ENCODE peak calls at places on chromosomes 6 and 20, in seven cellular contexts. One of them, this sample, is unnamed.

GRCh38 chr6:32123681-32124080 is 4.4 kb downstream of the ATF6B start:
- DNase-seq in A549: no peak
- DNase-seq in GM23338: no peak
- DNase-seq in HL-60: no peak
- DNase-seq in HepG2: no peak
- DNase-seq in K562: no peak
- DNase-seq in Panc1: no peak
- DNase-seq in this sample: no peak

GRCh38 chr6:107638493-107638892 is 148.6 kb downstream of the SOBP start:
- DNase-seq in A549: no peak
- DNase-seq in GM23338: no peak
- DNase-seq in HL-60: no peak
- DNase-seq in HepG2: no peak
- DNase-seq in K562: no peak
- DNase-seq in Panc1: no peak
- DNase-seq in this sample: no peak

GRCh38 chr6:35343092-35343834 is 905 bp downstream of the PPARD start:
- DNase-seq in A549: no peak
- DNase-seq in GM23338: no peak
- DNase-seq in HL-60: peak; percentile 55
- DNase-seq in HepG2: no peak
- DNase-seq in K562: no peak
- DNase-seq in Panc1: no peak
- DNase-seq in this sample: no peak

GRCh38 chr20:34982270-34983088 is 26.8 kb downstream of the MYH7B start:
- DNase-seq in A549: no peak
- DNase-seq in GM23338: no peak
- DNase-seq in HL-60: no peak
- DNase-seq in HepG2: no peak
- DNase-seq in K562: no peak
- DNase-seq in Panc1: no peak
- DNase-seq in this sample: no peak

GRCh38 chr6:107763959-107764358 is 60.2 kb downstream of the SCML4 start:
- DNase-seq in A549: no peak
- DNase-seq in GM23338: no peak
- DNase-seq in HL-60: no peak
- DNase-seq in HepG2: no peak
- DNase-seq in K562: no peak
- DNase-seq in Panc1: no peak
- DNase-seq in this sample: no peak

GRCh38 chr20:47993035-47993755 is 207.9 kb upstream of the SULF2 start:
- DNase-seq in A549: no peak
- DNase-seq in GM23338: no peak
- DNase-seq in HL-60: no peak
- DNase-seq in HepG2: no peak
- DNase-seq in K562: no peak
- DNase-seq in Panc1: no peak
- DNase-seq in this sample: no peak

GRCh38 chr20:19265646-19266374 is 53.4 kb downstream of the SLC24A3 start:
- DNase-seq in A549: no peak
- DNase-seq in GM23338: peak; percentile 81
- DNase-seq in HL-60: no peak
- DNase-seq in HepG2: peak; percentile 10
- DNase-seq in K562: peak; percentile 18
- DNase-seq in Panc1: no peak
- DNase-seq in this sample: no peak

GRCh38 chr20:63873477-63873971 is 8.5 kb downstream of the TPD52L2 start:
- DNase-seq in A549: peak; percentile 43
- DNase-seq in GM23338: no peak
- DNase-seq in HL-60: peak; percentile 92
- DNase-seq in HepG2: no peak
- DNase-seq in K562: no peak
- DNase-seq in Panc1: peak; percentile 77
- DNase-seq in this sample: no peak

GRCh38 chr6:168962886-168963285 is 290.8 kb downstream of the THBS2 start:
- DNase-seq in A549: no peak
- DNase-seq in GM23338: no peak
- DNase-seq in HL-60: no peak
- DNase-seq in HepG2: no peak
- DNase-seq in K562: no peak
- DNase-seq in Panc1: no peak
- DNase-seq in this sample: no peak

GRCh38 chr6:56852249-56852606 is 102.7 kb upstream of the BEND6 start:
- DNase-seq in A549: no peak
- DNase-seq in GM23338: no peak
- DNase-seq in HL-60: no peak
- DNase-seq in HepG2: no peak
- DNase-seq in K562: no peak
- DNase-seq in Panc1: no peak
- DNase-seq in this sample: no peak

GRCh38 chr20:50475879-50476292 is 34.3 kb upstream of the PTPN1 start:
- DNase-seq in A549: peak; percentile 62
- DNase-seq in GM23338: no peak
- DNase-seq in HL-60: no peak
- DNase-seq in HepG2: peak; percentile 83
- DNase-seq in K562: peak; percentile 70
- DNase-seq in Panc1: no peak
- DNase-seq in this sample: no peak

GRCh38 chr6:111685506-111685905 is 79.8 kb upstream of the TRAF3IP2 start:
- DNase-seq in A549: no peak
- DNase-seq in GM23338: no peak
- DNase-seq in HL-60: no peak
- DNase-seq in HepG2: no peak
- DNase-seq in K562: no peak
- DNase-seq in Panc1: no peak
- DNase-seq in this sample: no peak

GRCh38 chr6:148177589-148178233 is 164.9 kb upstream of the SASH1 start:
- DNase-seq in A549: peak; percentile 63
- DNase-seq in GM23338: peak; percentile 87
- DNase-seq in HL-60: peak; percentile 8
- DNase-seq in HepG2: peak; percentile 30
- DNase-seq in K562: peak; percentile 56
- DNase-seq in Panc1: no peak
- DNase-seq in this sample: no peak

GRCh38 chr6:99467509-99468106 is 42.5 kb upstream of the PNISR start:
- DNase-seq in A549: peak; percentile 13
- DNase-seq in GM23338: peak; percentile 47
- DNase-seq in HL-60: no peak
- DNase-seq in HepG2: peak; percentile 18
- DNase-seq in K562: peak; percentile 27
- DNase-seq in Panc1: no peak
- DNase-seq in this sample: no peak

GRCh38 chr6:10478187-10479040 is 42.7 kb upstream of the GCNT2 start:
- DNase-seq in A549: peak; percentile 54
- DNase-seq in GM23338: peak; percentile 85
- DNase-seq in HL-60: peak; percentile 21
- DNase-seq in HepG2: peak; percentile 58
- DNase-seq in K562: peak; percentile 64
- DNase-seq in Panc1: peak; percentile 52
- DNase-seq in this sample: no peak

GRCh38 chr6:167247814-167248595 is 43.1 kb upstream of the UNC93A start:
- DNase-seq in A549: no peak
- DNase-seq in GM23338: peak; percentile 69
- DNase-seq in HL-60: no peak
- DNase-seq in HepG2: no peak
- DNase-seq in K562: no peak
- DNase-seq in Panc1: no peak
- DNase-seq in this sample: no peak

GRCh38 chr20:49603209-49603627 is 35.3 kb upstream of the PTGIS start:
- DNase-seq in A549: peak; percentile 69
- DNase-seq in GM23338: peak; percentile 71
- DNase-seq in HL-60: no peak
- DNase-seq in HepG2: peak; percentile 84
- DNase-seq in K562: no peak
- DNase-seq in Panc1: no peak
- DNase-seq in this sample: no peak

GRCh38 chr6:79168695-79168980 is 65.8 kb downstream of the HMGN3 start:
- DNase-seq in A549: no peak
- DNase-seq in GM23338: no peak
- DNase-seq in HL-60: no peak
- DNase-seq in HepG2: no peak
- DNase-seq in K562: no peak
- DNase-seq in Panc1: no peak
- DNase-seq in this sample: no peak

GRCh38 chr6:16199792-16200191 is 38.6 kb upstream of the GMPR start:
- DNase-seq in A549: no peak
- DNase-seq in GM23338: no peak
- DNase-seq in HL-60: no peak
- DNase-seq in HepG2: no peak
- DNase-seq in K562: no peak
- DNase-seq in Panc1: no peak
- DNase-seq in this sample: no peak

GRCh38 chr6:43058511-43058910 is 723 bp downstream of the MRPL2 start:
- DNase-seq in A549: no peak
- DNase-seq in GM23338: no peak
- DNase-seq in HL-60: peak; percentile 16
- DNase-seq in HepG2: no peak
- DNase-seq in K562: no peak
- DNase-seq in Panc1: no peak
- DNase-seq in this sample: no peak

GRCh38 chr20:34058831-34059230 is 53.2 kb downstream of the EIF2S2 start:
- DNase-seq in A549: no peak
- DNase-seq in GM23338: no peak
- DNase-seq in HL-60: no peak
- DNase-seq in HepG2: no peak
- DNase-seq in K562: no peak
- DNase-seq in Panc1: no peak
- DNase-seq in this sample: no peak

GRCh38 chr20:23641936-23642751 is 4.4 kb upstream of the CST3 start:
- DNase-seq in A549: no peak
- DNase-seq in GM23338: no peak
- DNase-seq in HL-60: no peak
- DNase-seq in HepG2: no peak
- DNase-seq in K562: no peak
- DNase-seq in Panc1: no peak
- DNase-seq in this sample: no peak

GRCh38 chr6:2166717-2167116 is 78.7 kb downstream of the GMDS start:
- DNase-seq in A549: peak; percentile 45
- DNase-seq in GM23338: no peak
- DNase-seq in HL-60: no peak
- DNase-seq in HepG2: no peak
- DNase-seq in K562: no peak
- DNase-seq in Panc1: peak; percentile 51
- DNase-seq in this sample: no peak

GRCh38 chr6:33452496-33452895 is 1.9 kb upstream of the ZBTB9 start:
- DNase-seq in A549: no peak
- DNase-seq in GM23338: no peak
- DNase-seq in HL-60: no peak
- DNase-seq in HepG2: no peak
- DNase-seq in K562: no peak
- DNase-seq in Panc1: no peak
- DNase-seq in this sample: no peak
- TF ChIP-seq REST in A549: no peak
- TF ChIP-seq REST in GM23338: no peak
- TF ChIP-seq REST in HL-60: no peak
- TF ChIP-seq REST in HepG2: no peak
- TF ChIP-seq REST in K562: no peak
- TF ChIP-seq REST in Panc1: no peak
- TF ChIP-seq REST in this sample: no peak

GRCh38 chr6:73666393-73666792 is 12.6 kb upstream of the SLC17A5 start:
- DNase-seq in A549: no peak
- DNase-seq in GM23338: no peak
- DNase-seq in HL-60: no peak
- DNase-seq in HepG2: no peak
- DNase-seq in K562: no peak
- DNase-seq in Panc1: no peak
- DNase-seq in this sample: no peak
- TF ChIP-seq REST in A549: no peak
- TF ChIP-seq REST in GM23338: no peak
- TF ChIP-seq REST in HL-60: no peak
- TF ChIP-seq REST in HepG2: no peak
- TF ChIP-seq REST in K562: no peak
- TF ChIP-seq REST in Panc1: no peak
- TF ChIP-seq REST in this sample: no peak

GRCh38 chr6:109840034-109840433 is 138.1 kb upstream of the GPR6 start:
- DNase-seq in A549: no peak
- DNase-seq in GM23338: no peak
- DNase-seq in HL-60: no peak
- DNase-seq in HepG2: no peak
- DNase-seq in K562: no peak
- DNase-seq in Panc1: no peak
- DNase-seq in this sample: no peak

GRCh38 chr6:109840796-109841195 is 137.3 kb upstream of the GPR6 start:
- DNase-seq in A549: no peak
- DNase-seq in GM23338: no peak
- DNase-seq in HL-60: no peak
- DNase-seq in HepG2: no peak
- DNase-seq in K562: no peak
- DNase-seq in Panc1: no peak
- DNase-seq in this sample: no peak

GRCh38 chr6:109834131-109834530 is 143.0 kb downstream of the FIG4 start:
- DNase-seq in A549: no peak
- DNase-seq in GM23338: no peak
- DNase-seq in HL-60: no peak
- DNase-seq in HepG2: no peak
- DNase-seq in K562: no peak
- DNase-seq in Panc1: no peak
- DNase-seq in this sample: no peak

DNA sequence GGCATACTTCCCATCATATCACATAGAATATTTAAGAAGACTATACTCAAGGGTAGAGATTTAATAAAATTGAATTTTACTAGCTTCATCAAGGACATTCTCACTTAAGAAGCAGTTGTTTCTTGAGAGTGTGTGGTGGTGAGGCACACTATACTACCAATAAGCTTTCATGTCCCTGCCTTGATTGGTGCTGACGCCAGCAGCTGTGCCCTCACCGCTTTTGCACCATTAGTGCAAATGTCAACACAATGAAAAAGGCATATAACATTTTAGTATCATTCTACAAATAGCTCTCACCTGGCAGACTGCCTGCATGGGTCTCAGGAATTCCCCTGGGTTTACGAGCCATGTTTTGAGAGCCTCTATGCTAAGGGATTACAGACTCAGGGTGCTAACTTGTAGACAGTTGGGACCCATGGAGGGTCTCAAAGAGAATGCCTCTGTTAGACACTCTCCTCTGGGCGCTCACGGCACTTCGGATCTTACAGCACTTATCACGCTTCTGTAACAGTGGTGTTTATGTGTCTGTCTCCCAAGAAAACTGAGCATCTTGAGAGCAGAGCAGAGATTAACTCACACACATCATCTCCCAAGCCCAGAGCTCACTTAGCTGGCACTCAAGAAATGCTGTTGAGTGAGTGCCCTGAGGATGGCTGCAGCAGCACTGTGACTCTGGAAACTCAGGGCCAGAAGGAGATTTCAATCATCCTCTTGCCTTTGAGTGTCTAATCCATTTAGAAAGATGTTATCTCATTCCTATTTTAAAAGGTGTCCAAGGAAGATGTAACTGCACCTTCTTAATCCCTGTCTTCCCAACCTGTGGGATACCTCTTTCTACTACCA is 143.3 kb upstream of the GPR6 start:
- DNase-seq in A549: no peak
- DNase-seq in GM23338: no peak
- DNase-seq in HL-60: no peak
- DNase-seq in HepG2: no peak
- DNase-seq in K562: no peak
- DNase-seq in Panc1: no peak
- DNase-seq in this sample: no peak
- TF ChIP-seq REST in A549: no peak
- TF ChIP-seq REST in GM23338: no peak
- TF ChIP-seq REST in HL-60: no peak
- TF ChIP-seq REST in HepG2: no peak
- TF ChIP-seq REST in K562: no peak
- TF ChIP-seq REST in Panc1: no peak
- TF ChIP-seq REST in this sample: no peak

GRCh38 chr6:117687006-117687405 is 11.7 kb downstream of the NUS1 start:
- DNase-seq in A549: no peak
- DNase-seq in GM23338: no peak
- DNase-seq in HL-60: no peak
- DNase-seq in HepG2: no peak
- DNase-seq in K562: no peak
- DNase-seq in Panc1: no peak
- DNase-seq in this sample: no peak
- TF ChIP-seq REST in A549: no peak
- TF ChIP-seq REST in GM23338: no peak
- TF ChIP-seq REST in HL-60: no peak
- TF ChIP-seq REST in HepG2: no peak
- TF ChIP-seq REST in K562: no peak
- TF ChIP-seq REST in Panc1: no peak
- TF ChIP-seq REST in this sample: no peak